ENCODE peak calls at places on chromosome 20, in seven cellular contexts. Z, B, U, D, G, L and X are unnamed samples.

GRCh38 chr20:44615169-44615791 is 32.9 kb downstream of the PKIG start:
- DNase-seq in Z (no peak), B (no peak), U (no peak), D (peak; percentile 23), G (no peak), L (no peak), X (no peak)

GRCh38 chr20:55533601-55534000 is 471.7 kb downstream of the CBLN4 start:
- DNase-seq in Z (no peak), B (no peak), U (no peak), D (no peak), G (no peak), L (no peak), X (no peak)

GRCh38 chr20:45969712-45970634 is 2.0 kb downstream of the ZNF335 start:
- DNase-seq in Z (peak; percentile 75), B (peak; percentile 66), U (no peak), D (peak; percentile 91), G (peak; percentile 86), L (peak; percentile 48), X (no peak)

GRCh38 chr20:32613596-32614053 is 28.5 kb upstream of the NOL4L start:
- DNase-seq in Z (no peak), B (no peak), U (no peak), D (no peak), G (no peak), L (no peak), X (no peak)

GRCh38 chr20:43583982-43584432 is 6.7 kb upstream of the IFT52 start:
- DNase-seq in Z (no peak), B (no peak), U (no peak), D (no peak), G (peak; percentile 95), L (peak; percentile 56), X (no peak)

GRCh38 chr20:14055127-14055742 is 59.9 kb downstream of the MACROD2 start:
- DNase-seq in Z (peak; percentile 33), B (peak; percentile 48), U (no peak), D (peak; percentile 85), G (peak; percentile 77), L (peak; percentile 12), X (peak; percentile 51)

GRCh38 chr20:36988494-36988966 is 37.0 kb upstream of the SAMHD1 start:
- DNase-seq in Z (no peak), B (no peak), U (no peak), D (no peak), G (no peak), L (no peak), X (no peak)

GRCh38 chr20:40692240-40693011 is 3.4 kb upstream of the MAFB start:
- DNase-seq in Z (no peak), B (no peak), U (no peak), D (peak; percentile 62), G (no peak), L (no peak), X (no peak)

GRCh38 chr20:58449703-58450138 is 60.7 kb downstream of the VAPB start:
- DNase-seq in Z (peak; percentile 83), B (no peak), U (no peak), D (no peak), G (no peak), L (no peak), X (no peak)

GRCh38 chr20:60765821-60766403 is 486.1 kb upstream of the CDH4 start:
- DNase-seq in Z (no peak), B (no peak), U (no peak), D (no peak), G (no peak), L (no peak), X (no peak)

GRCh38 chr20:63279931-63280330 is 7.3 kb downstream of the ARFGAP1 start:
- DNase-seq in Z (no peak), B (no peak), U (no peak), D (no peak), G (no peak), L (no peak), X (no peak)

GRCh38 chr20:63959699-63960075 is 3.5 kb upstream of the UCKL1 start:
- DNase-seq in Z (no peak), B (no peak), U (no peak), D (no peak), G (no peak), L (no peak), X (no peak)

GRCh38 chr20:1944345-1945099 is 49.3 kb downstream of the SIRPA start:
- DNase-seq in Z (no peak), B (no peak), U (no peak), D (peak; percentile 24), G (no peak), L (no peak), X (no peak)

GRCh38 chr20:34389206-34389953 is 26.3 kb downstream of the ITCH start:
- DNase-seq in Z (no peak), B (no peak), U (no peak), D (no peak), G (no peak), L (no peak), X (no peak)

GRCh38 chr20:25227317-25227831 is 20.5 kb upstream of the PYGB start:
- DNase-seq in Z (no peak), B (no peak), U (no peak), D (no peak), G (peak; percentile 94), L (no peak), X (peak; percentile 76)

GRCh38 chr20:25226433-25227316 is 21.2 kb upstream of the PYGB start:
- DNase-seq in Z (peak; percentile 56), B (no peak), U (no peak), D (no peak), G (no peak), L (no peak), X (no peak)

GRCh38 chr20:25233016-25233772 is 14.7 kb upstream of the PYGB start:
- DNase-seq in Z (no peak), B (no peak), U (no peak), D (no peak), G (peak; percentile 88), L (peak; percentile 14), X (peak; percentile 75)

GRCh38 chr20:25229486-25230176 is 18.3 kb upstream of the PYGB start:
- DNase-seq in Z (no peak), B (no peak), U (no peak), D (no peak), G (no peak), L (no peak), X (no peak)

DNA sequence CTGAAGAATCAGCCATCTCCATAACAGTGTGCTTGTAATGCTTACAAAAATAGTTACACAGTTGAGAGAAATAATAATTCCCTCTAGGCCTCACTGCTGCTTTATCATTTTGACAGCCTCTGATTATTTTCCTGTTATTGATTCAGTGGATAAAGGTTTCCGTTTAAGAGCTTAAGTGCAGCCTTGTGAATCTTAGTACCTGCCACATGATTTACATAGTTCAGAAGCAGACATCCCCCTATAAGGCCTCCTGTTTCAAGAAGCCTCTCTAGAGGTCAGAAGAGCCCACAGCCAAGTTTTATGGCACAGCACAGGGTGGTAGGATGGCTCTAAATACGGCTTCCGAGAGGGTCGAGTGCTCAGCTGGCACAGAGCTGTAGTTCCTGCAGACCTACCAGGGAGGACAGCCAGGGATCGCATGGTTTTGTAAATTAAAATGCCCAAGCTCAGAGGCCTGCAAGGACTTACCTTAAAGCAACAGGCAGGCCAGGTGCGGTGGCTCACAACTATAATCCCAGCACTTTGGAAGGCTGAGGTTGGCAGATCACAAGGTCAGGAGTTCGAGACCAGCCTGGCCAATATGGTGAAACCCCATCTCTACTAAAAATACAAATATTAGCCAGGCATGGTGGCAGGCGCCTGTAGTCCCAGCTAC is 17.6 kb upstream of the PYGB start:
- DNase-seq in Z (no peak), B (no peak), U (no peak), D (no peak), G (no peak), L (no peak), X (no peak)
- H3K4me1 ChIP-seq in Z (peaks cover 24% of the 10 kb centered on the region), B (peaks cover 34% of the 10 kb centered on the region), U (peaks cover 3% of the 10 kb centered on the region), D (no peaks in the 10 kb centered on the region), G (peaks cover 62% of the 10 kb centered on the region), L (peaks cover 23% of the 10 kb centered on the region), X (peaks cover 75% of the 10 kb centered on the region)

DNA sequence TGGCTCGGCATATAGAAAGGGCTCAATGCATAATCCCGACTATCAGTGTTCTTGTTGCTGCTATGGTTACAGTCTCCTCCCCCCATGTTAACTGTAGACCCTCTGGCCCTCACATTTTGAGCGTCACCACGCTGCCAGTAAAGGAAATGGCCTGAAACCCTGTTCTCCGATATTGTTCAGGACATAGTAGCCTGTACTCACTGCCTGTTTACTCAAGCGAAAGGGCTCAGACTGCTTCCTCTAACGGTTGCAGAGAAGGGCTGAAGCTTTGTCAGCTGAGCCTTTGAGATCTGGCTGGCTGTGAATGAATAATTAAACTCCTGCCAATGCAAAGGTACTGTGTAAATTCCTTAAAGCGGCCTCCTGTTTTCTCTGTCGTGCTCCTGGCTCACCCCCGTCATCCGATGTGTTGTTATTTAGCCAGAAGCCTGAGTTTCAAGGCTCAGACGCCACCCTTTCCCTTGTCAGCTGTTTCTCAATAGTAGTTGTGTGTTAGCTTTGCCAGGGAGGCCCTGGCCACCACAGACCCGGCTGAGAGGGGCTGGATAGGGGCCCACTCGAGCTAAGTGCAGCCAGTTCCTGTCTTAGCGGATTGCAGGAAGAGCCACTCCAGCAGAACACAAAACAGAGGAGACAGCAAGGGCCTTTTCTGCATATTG is 31.2 kb upstream of the RALGAPA2 start:
- DNase-seq in Z (no peak), B (no peak), U (no peak), D (peak; percentile 71), G (peak; percentile 57), L (no peak), X (no peak)
- TF ChIP-seq POLR2AphosphoS5 in Z (no peak), B (no peak), U (no peak), D (no peak), G (no peak), L (no peak), X (no peak)

DNA sequence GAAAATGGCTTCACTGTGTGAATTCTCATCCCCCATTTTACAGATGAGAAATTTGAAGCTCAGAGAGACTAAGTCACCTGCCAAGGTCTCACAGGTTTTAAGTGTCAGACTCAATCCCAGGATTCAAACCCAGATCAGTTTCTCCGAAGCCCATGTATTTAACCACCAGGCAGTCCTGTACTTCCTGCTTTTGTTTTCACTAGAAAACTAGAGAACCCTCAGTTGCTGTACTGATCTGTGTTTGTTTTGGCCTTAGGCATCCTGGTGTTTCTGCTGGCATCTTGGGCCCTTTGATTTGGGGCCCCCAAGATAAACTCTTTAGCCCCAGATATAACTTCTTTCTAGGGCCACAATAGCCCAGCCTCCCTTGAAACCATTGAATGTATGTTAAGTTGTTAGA is 36.5 kb downstream of the PPP1R16B start:
- DNase-seq in Z (no peak), B (no peak), U (no peak), D (no peak), G (no peak), L (no peak), X (no peak)
- TF ChIP-seq REST in Z (no peak), B (no peak), U (no peak), D (no peak), G (no peak), L (no peak), X (no peak)

GRCh38 chr20:23160536-23161243 is 74.6 kb upstream of the CD93 start:
- DNase-seq in Z (no peak), B (no peak), U (no peak), D (peak; percentile 59), G (no peak), L (no peak), X (no peak)

GRCh38 chr20:23157741-23158140 is 71.6 kb upstream of the CD93 start:
- DNase-seq in Z (no peak), B (no peak), U (no peak), D (no peak), G (no peak), L (no peak), X (no peak)

GRCh38 chr20:23161244-23161875 is 75.2 kb upstream of the CD93 start:
- DNase-seq in Z (no peak), B (no peak), U (no peak), D (no peak), G (no peak), L (peak; percentile 28), X (no peak)

GRCh38 chr20:23159923-23160445 is 73.9 kb upstream of the CD93 start:
- DNase-seq in Z (no peak), B (no peak), U (no peak), D (no peak), G (no peak), L (no peak), X (no peak)

GRCh38 chr20:23159256-23159922 is 73.3 kb upstream of the CD93 start:
- DNase-seq in Z (no peak), B (no peak), U (no peak), D (no peak), G (no peak), L (no peak), X (no peak)
- H3K4me1 ChIP-seq in Z (no peaks in the 10 kb centered on the region), B (peaks cover 19% of the 10 kb centered on the region), U (peaks cover 31% of the 10 kb centered on the region), D (peaks cover 17% of the 10 kb centered on the region), G (peaks cover 26% of the 10 kb centered on the region), L (peaks cover 50% of the 10 kb centered on the region), X (no peaks in the 10 kb centered on the region)